ENCODE peak calls at places on chromosomes 1 and 21, in seven cellular contexts. S is H1, Q is neuronal stem cell, C is IMR-90, O is mesenchymal stem cell, A is H9, M is trophoblast cell. T is an unnamed sample. For H3K4me1, the result is how much of the 10 kb centered on the place peaks cover.

GRCh38 chr21:45976666-45977335 is 4.8 kb upstream of the COL6A1 start:
- DNase-seq in M (no peak), C (no peak), A (peak), Q (no peak), O (no peak), S (no peak), T (peak)

GRCh38 chr21:39184050-39184980 is 1.1 kb upstream of the PSMG1 start:
- DNase-seq in M (no peak), S (no peak), O (peak), A (no peak), Q (no peak), C (no peak), T (peak)

GRCh38 chr1:109625176-109625575 is 5.5 kb downstream of the AMPD2 start:
- DNase-seq in A (no peak), C (no peak), Q (no peak), M (no peak), S (no peak), O (no peak), T (no peak)

GRCh38 chr1:230137328-230137815 is 70.3 kb downstream of the GALNT2 start:
- DNase-seq in S (no peak), A (no peak), C (no peak), O (no peak), Q (no peak), M (no peak), T (no peak)

GRCh38 chr1:4276238-4276637 is 376.2 kb upstream of the C1orf174 start:
- DNase-seq in A (no peak), S (no peak), O (no peak), M (no peak), Q (no peak), C (no peak), T (no peak)

GRCh38 chr21:36806103-36806502 is 107.2 kb downstream of the SIM2 start:
- DNase-seq in C (peak), O (peak), Q (no peak), S (no peak), M (no peak), A (no peak), T (no peak)

GRCh38 chr1:151008244-151009205 is at the start of gene PRUNE1:
- DNase-seq in M (peak), Q (peak), C (peak), S (peak), O (peak), A (peak), T (peak)

GRCh38 chr1:205667909-205668643 is 12.2 kb downstream of the SLC45A3 start:
- DNase-seq in C (no peak), O (no peak), Q (no peak), M (no peak), A (no peak), S (no peak), T (no peak)

GRCh38 chr1:31441970-31442647 is 29.1 kb downstream of the SERINC2 start:
- DNase-seq in O (no peak), S (no peak), Q (no peak), M (no peak), C (no peak), A (no peak), T (no peak)

GRCh38 chr1:203522237-203522636 is 28.3 kb downstream of the OPTC start:
- DNase-seq in S (no peak), M (no peak), A (no peak), Q (peak), C (no peak), O (no peak), T (peak)
- H3K4me1 ChIP-seq in S (half or more), M (under half), A (under half), Q (under half), C (under half), O (under half), T (under half)

GRCh38 chr1:235858784-235859183 is 7.9 kb downstream of the LYST start:
- DNase-seq in C (no peak), Q (no peak), S (no peak), A (no peak), O (no peak), M (no peak), T (no peak)
- H2AK5ac ChIP-seq in C (no peak), Q (no peak), S (no peak), A (no peak), O (no peak), M (no peak), T (no peak)

GRCh38 chr1:90922996-90923395 is 98.8 kb downstream of the ZNF644 start:
- DNase-seq in O (no peak), M (no peak), Q (no peak), A (no peak), C (no peak), S (no peak), T (no peak)
- H3K23ac ChIP-seq in O (no peak), M (no peak), Q (no peak), A (no peak), C (no peak), S (no peak), T (no peak)

DNA sequence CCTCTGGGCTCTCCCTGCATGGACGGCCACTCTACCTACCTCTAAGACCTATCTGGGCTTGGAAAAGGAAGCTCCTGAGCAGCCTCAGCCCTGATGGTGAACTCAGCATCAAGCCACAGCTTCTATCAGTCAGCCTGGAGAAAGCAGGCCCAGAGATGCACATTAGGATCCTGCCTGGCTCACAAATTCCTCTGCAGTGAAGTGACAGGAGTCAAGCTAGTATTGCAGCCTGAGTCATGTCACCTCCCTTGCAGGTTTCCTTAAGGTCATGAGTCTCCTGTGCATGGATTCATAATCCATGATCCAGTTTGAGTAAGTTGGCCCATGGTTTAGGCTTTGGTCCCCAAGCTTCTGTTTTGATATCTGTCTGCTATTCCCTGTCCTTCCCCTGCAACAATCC is 37.9 kb upstream of the DUSP10 start:
- DNase-seq in M (no peak), A (no peak), Q (no peak), S (no peak), O (no peak), C (no peak), T (no peak)
- H3K4me1 ChIP-seq in M (under half), A (under half), Q (under half), S (under half), O (under half), C (under half), T (under half)

DNA sequence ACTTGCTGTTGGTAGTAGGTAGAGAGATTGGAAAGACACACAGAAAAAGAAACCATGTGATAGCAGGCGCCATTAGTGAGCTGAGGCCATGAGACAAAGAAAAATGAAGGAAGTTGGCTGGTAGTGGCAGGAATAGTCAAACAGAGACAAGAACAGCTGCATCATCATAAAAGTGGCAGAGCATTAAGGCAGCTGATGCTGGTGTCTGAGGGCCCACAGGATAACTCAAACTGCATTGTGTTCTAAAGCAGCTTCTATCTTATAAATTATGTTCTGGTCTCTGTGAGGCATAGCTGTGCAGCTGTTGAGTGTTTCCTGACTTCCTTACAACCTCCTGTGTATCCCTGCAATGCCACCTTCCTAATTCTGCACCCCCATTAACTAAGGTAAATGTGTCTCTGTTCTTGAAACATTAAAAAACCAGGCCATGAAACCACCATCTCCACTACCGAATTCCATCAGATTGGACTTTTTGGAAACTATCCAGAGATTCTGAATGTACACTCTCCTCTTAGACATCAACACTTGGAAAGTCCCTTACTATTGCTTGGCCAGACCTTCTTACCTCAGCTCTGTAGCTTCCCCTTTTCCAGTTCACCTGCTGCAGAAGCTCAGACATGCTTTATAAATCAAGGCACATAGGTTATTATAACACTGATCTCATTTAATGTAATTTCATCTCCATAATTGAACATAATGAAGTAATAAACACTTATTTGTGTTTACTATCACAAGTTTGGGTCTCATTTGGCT is 23.4 kb upstream of the ARHGAP29 start:
- DNase-seq in Q (no peak), M (no peak), C (no peak), S (no peak), A (no peak), O (no peak), T (no peak)
- H2AK5ac ChIP-seq in Q (no peak), M (no peak), C (no peak), S (no peak), A (no peak), O (no peak), T (no peak)

GRCh38 chr1:216458807-216459206 is 35.6 kb upstream of the USH2A start:
- DNase-seq in C (no peak), Q (no peak), A (no peak), S (no peak), O (no peak), M (peak), T (no peak)

GRCh38 chr1:216453777-216454176 is 30.5 kb upstream of the USH2A start:
- DNase-seq in A (no peak), C (no peak), S (no peak), O (no peak), Q (no peak), M (no peak), T (no peak)

GRCh38 chr1:216457356-216457755 is 34.1 kb upstream of the USH2A start:
- DNase-seq in O (no peak), Q (no peak), M (no peak), A (no peak), S (no peak), C (peak), T (peak)

GRCh38 chr1:216459651-216460200 is 36.5 kb upstream of the USH2A start:
- DNase-seq in O (no peak), S (no peak), C (peak), A (no peak), M (peak), Q (no peak), T (no peak)

DNA sequence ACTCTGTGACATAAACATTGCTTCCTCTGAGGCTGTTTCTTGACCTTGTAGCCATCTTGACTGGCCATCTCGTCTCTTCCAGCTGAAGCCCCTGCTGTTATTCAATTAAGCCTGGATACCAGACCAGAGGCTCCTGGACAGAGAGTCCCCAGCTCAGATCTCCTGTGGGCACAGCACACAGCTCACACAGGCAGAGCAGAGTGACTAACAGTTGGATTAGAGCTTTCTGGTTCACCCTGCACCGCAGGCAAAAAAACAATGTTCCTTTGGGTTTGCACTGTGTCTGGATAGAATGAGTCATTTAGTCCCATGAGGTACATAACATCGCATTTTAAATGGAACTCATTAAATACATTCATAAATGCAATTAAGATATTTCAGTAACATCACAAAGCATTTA is 33.4 kb upstream of the USH2A start:
- DNase-seq in C (peak), Q (no peak), S (no peak), O (peak), A (no peak), M (no peak), T (peak)
- H3K23ac ChIP-seq in C (peak), Q (no peak), S (no peak), O (no peak), A (no peak), M (no peak), T (no peak)

GRCh38 chr1:170533331-170533730 is 1.4 kb downstream of the GORAB start:
- DNase-seq in S (no peak), C (peak), Q (no peak), A (no peak), O (peak), M (no peak), T (no peak)

GRCh38 chr1:170534626-170535147 is 2.7 kb downstream of the GORAB start:
- DNase-seq in C (no peak), S (no peak), A (no peak), Q (no peak), O (no peak), M (no peak), T (no peak)

GRCh38 chr1:170535418-170535817 is 3.5 kb downstream of the GORAB start:
- DNase-seq in A (no peak), S (no peak), Q (no peak), C (no peak), O (no peak), M (no peak), T (no peak)

GRCh38 chr1:170530972-170531757 is 801 bp upstream of the GORAB start:
- DNase-seq in O (no peak), Q (no peak), A (no peak), S (no peak), C (no peak), M (peak), T (peak)

GRCh38 chr1:170531758-170532657 is at the start of gene GORAB:
- DNase-seq in S (peak), M (peak), C (peak), Q (peak), O (peak), A (peak), T (peak)
- H3K4me1 ChIP-seq in S (under half), M (under half), C (under half), Q (under half), O (under half), A (under half), T (under half)

T was measured in mesendoderm.